ENCODE peak calls at places on chromosome 14, in four cellular contexts. J is K562, I is HepG2, K is GM12878. E is an unnamed sample.
A peak's percentile ranks its signal among the peaks of the same experiment; 100 is the strongest.

GRCh38 chr14:77206877-77207389 is 25.3 kb downstream of the TMEM63C start:
- DNase-seq in K (no peak), I (no peak), J (no peak), E (no peak)

GRCh38 chr14:106141242-106142220 is 615.1 kb downstream of the TMEM121 start:
- DNase-seq in K (no peak), J (peak; percentile 14), I (no peak), E (no peak)

GRCh38 chr14:72476657-72477499 is 417.0 kb downstream of the DPF3 start:
- DNase-seq in I (no peak), K (peak; percentile 100), J (no peak), E (no peak)

GRCh38 chr14:49017451-49017850 is 568.7 kb downstream of the RPS29 start:
- DNase-seq in J (no peak), I (no peak), K (no peak), E (no peak)

GRCh38 chr14:106343636-106344035 is 817.3 kb downstream of the TMEM121 start:
- DNase-seq in I (no peak), J (no peak), K (no peak), E (no peak)

GRCh38 chr14:50225067-50225973 is 6.1 kb downstream of the SOS2 start:
- DNase-seq in I (peak; percentile 16), J (no peak), K (no peak), E (no peak)

GRCh38 chr14:59301354-59301753 is 112.9 kb downstream of the DAAM1 start:
- DNase-seq in I (peak; percentile 78), K (peak; percentile 53), J (no peak), E (no peak)

GRCh38 chr14:89500303-89500702 is 83.3 kb upstream of the FOXN3 start:
- DNase-seq in I (peak; percentile 10), K (no peak), J (no peak), E (no peak)

GRCh38 chr14:35365130-35366047 is 39.2 kb downstream of the NFKBIA start:
- DNase-seq in I (peak; percentile 98), K (no peak), J (peak; percentile 71), E (no peak)

GRCh38 chr14:83133986-83134664 is 1600.5 kb upstream of the SEL1L start:
- DNase-seq in K (no peak), I (no peak), J (no peak), E (no peak)

GRCh38 chr14:29898470-29898869 is 29.2 kb downstream of the PRKD1 start:
- DNase-seq in K (no peak), J (no peak), I (no peak), E (no peak)

GRCh38 chr14:35240233-35240632 is 51.9 kb upstream of the PSMA6 start:
- DNase-seq in I (no peak), K (no peak), J (no peak), E (no peak)

GRCh38 chr14:31613188-31613587 is 52.0 kb downstream of the NUBPL start:
- DNase-seq in I (no peak), J (no peak), K (no peak), E (no peak)

GRCh38 chr14:68633131-68633991 is 159.5 kb downstream of the ZFP36L1 start:
- DNase-seq in J (no peak), K (no peak), I (no peak), E (no peak)
- TF ChIP-seq SP1 in J (no peak), K (no peak), I (no peak), E (no peak)

DNA sequence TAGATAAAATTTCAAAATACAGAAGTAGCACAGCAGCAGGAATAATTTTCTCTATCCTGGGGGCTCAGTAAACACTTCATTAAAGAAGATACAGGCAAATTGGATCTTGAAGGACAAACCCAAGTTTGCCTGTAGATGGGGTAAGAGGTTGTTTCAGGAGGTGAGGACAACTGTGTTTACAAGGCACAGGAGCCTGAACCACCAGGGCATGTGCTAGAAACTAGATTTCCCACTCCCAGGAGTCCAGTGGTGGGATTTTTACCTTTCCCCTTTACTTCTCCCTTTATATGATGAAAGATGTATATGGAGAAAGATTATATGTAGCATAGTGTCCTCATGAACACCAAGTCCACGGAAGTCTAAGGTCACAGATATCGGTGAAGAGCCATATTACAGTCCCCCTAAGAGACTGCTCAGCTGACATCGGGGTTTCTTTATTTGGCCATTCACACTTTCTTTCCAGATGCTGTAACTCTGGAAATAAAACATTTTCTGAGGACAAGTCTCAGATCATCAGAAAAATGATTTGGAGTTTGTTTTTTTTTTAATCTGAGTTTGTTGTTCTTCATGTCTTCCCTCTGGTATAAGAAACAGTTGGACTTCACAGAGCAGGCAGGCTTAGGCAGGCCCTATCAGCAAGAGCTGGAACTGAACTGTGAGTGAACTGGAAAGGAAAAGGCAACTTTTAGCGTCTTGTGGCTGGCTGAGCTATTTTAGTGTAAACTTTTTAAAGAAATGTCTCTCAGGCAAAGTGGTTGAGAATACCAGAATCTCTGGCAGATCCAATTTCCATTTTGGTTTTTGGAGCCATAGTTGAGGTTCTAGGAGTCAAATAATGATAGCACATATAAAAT is 8.0 kb upstream of the EVL start:
- DNase-seq in K (no peak), I (no peak), J (peak; percentile 45), E (peak; percentile 30)
- TF ChIP-seq FOXM1 in K (no peak), I (no peak), J (no peak), E (no peak)

GRCh38 chr14:20630340-20631022 is 11.0 kb downstream of the OR6S1 start:
- DNase-seq in J (peak; percentile 21), I (peak; percentile 81), K (no peak), E (peak; percentile 51)
- TF ChIP-seq SP1 in J (no peak), I (no peak), K (no peak), E (no peak)

GRCh38 chr14:69615471-69616407 is 4.3 kb downstream of the SUSD6 start:
- DNase-seq in J (no peak), I (no peak), K (peak; percentile 97), E (no peak)
- TF ChIP-seq FOXM1 in J (no peak), I (no peak), K (peak; percentile 93), E (no peak)

GRCh38 chr14:92948647-92949046 is 25.7 kb downstream of the CHGA start:
- DNase-seq in J (no peak), K (no peak), I (no peak), E (no peak)
- TF ChIP-seq SP1 in J (no peak), K (no peak), I (no peak), E (no peak)

DNA sequence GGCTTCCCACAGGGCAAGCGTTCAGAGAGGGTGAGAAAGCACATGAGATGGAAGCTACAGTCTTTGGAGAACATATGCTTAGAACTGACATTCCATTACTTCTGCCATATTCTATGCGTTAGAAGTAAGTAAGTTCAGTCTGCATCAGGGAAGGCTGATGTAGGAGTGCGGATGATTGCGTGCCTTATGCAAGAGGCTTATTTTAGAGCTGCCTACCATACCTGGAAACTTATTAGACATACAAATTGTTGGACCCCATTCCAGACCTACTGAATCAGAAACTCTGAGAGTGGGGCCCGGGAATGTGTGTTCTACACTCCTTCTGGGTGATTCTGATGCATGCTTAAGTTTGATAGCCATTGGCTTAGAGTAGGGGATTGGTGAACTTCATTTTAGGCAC is 174.9 kb downstream of the KTN1 start:
- DNase-seq in J (no peak), K (no peak), I (no peak), E (no peak)
- TF ChIP-seq FOXM1 in J (no peak), K (no peak), I (no peak), E (no peak)

GRCh38 chr14:94361682-94362081 is 26.7 kb downstream of the SERPINA1 start:
- DNase-seq in J (no peak), K (no peak), I (no peak), E (no peak)

GRCh38 chr14:94362614-94363133 is 25.7 kb downstream of the SERPINA1 start:
- DNase-seq in J (no peak), K (no peak), I (no peak), E (no peak)

GRCh38 chr14:94364037-94364436 is 24.4 kb downstream of the SERPINA1 start:
- DNase-seq in K (no peak), I (no peak), J (no peak), E (no peak)

GRCh38 chr14:94364964-94365363 is 23.4 kb downstream of the SERPINA1 start:
- DNase-seq in K (no peak), J (no peak), I (no peak), E (no peak)

GRCh38 chr14:94363171-94363624 is 25.2 kb downstream of the SERPINA1 start:
- DNase-seq in K (no peak), I (no peak), J (no peak), E (no peak)
- TF ChIP-seq SP1 in K (no peak), I (no peak), J (no peak), E (no peak)

GRCh38 chr14:99581371-99581770 is 22.6 kb downstream of the CCDC85C start:
- DNase-seq in J (no peak), K (no peak), I (no peak), E (no peak)
- TF ChIP-seq FOXM1 in J (no peak), K (no peak), I (no peak), E (no peak)

E was measured in HEK293T.